ENCODE peak calls at places on chromosomes 6 and 20, in five cellular contexts. U is cardiac muscle cell, J is AG10803, A is uterus, D is neural progenitor cell. Q is an unnamed sample.
A peak's percentile ranks its signal among the peaks of the same experiment; 100 is the strongest.

GRCh38 chr20:24771651-24772061 is 177.4 kb upstream of the CST7 start:
- DNase-seq in U (no peak), D (no peak), A (no peak), J (no peak), Q (no peak)

GRCh38 chr20:59439243-59439642 is 138.8 kb downstream of the EDN3 start:
- DNase-seq in J (no peak), D (no peak), U (no peak), A (no peak), Q (no peak)

GRCh38 chr6:3053231-3053508 is 15.1 kb upstream of the RIPK1 start:
- DNase-seq in J (no peak), A (no peak), U (no peak), D (no peak), Q (no peak)

GRCh38 chr6:35202066-35202546 is 11.7 kb upstream of the SCUBE3 start:
- DNase-seq in J (no peak), A (no peak), D (no peak), U (no peak), Q (no peak)

GRCh38 chr6:34555328-34555727 is 801 bp downstream of the SPDEF start:
- DNase-seq in U (no peak), D (no peak), J (no peak), A (no peak), Q (no peak)

GRCh38 chr20:59214619-59215547 is 51.3 kb downstream of the ZNF831 start:
- DNase-seq in U (no peak), J (no peak), A (no peak), D (no peak), Q (no peak)

GRCh38 chr20:15296422-15296821 is 959.0 kb upstream of the FLRT3 start:
- DNase-seq in U (no peak), J (no peak), A (no peak), D (no peak), Q (no peak)

GRCh38 chr6:137926985-137927384 is 59.9 kb downstream of the TNFAIP3 start:
- DNase-seq in A (no peak), D (no peak), J (no peak), U (no peak), Q (no peak)

GRCh38 chr6:119541132-119541905 is 191.8 kb upstream of the MAN1A1 start:
- DNase-seq in J (peak; percentile 100), U (no peak), D (no peak), A (peak; percentile 24), Q (peak; percentile 100)

DNA sequence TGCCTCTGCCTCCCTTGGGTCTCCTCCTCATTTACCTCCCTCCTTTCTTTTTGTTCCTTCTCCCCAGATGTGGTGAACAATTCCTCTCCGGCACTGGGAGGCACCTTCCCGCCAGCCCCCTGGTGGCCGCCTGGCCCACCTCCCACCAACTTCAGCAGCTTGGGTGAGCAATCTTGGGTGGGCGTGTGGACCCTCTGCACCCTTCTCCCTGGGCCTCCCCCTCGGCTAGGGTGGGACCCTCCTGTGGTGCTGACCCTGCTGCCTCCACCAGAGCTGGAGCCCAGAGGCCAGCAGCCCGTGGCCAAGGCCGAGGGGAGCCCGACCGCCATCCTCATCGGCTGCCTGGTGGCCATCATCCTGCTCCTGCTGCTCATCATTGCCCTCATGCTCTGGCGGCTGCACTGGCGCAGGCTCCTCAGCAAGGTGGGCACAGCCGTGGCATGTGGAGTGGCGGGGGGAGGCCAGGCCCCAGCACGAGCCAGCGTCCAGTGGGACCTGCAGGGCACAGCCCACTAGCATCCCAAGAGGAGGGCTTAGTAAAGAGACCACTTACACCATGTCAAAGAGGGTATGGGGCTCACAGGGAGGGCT is 8.8 kb downstream of the DDR1 start:
- DNase-seq in J (no peak), D (peak; percentile 17), A (no peak), U (no peak), Q (no peak)
- TF ChIP-seq CTCF in J (no peak), D (peak; percentile 48), A (no peak), U (peak; percentile 21), Q (no peak)

DNA sequence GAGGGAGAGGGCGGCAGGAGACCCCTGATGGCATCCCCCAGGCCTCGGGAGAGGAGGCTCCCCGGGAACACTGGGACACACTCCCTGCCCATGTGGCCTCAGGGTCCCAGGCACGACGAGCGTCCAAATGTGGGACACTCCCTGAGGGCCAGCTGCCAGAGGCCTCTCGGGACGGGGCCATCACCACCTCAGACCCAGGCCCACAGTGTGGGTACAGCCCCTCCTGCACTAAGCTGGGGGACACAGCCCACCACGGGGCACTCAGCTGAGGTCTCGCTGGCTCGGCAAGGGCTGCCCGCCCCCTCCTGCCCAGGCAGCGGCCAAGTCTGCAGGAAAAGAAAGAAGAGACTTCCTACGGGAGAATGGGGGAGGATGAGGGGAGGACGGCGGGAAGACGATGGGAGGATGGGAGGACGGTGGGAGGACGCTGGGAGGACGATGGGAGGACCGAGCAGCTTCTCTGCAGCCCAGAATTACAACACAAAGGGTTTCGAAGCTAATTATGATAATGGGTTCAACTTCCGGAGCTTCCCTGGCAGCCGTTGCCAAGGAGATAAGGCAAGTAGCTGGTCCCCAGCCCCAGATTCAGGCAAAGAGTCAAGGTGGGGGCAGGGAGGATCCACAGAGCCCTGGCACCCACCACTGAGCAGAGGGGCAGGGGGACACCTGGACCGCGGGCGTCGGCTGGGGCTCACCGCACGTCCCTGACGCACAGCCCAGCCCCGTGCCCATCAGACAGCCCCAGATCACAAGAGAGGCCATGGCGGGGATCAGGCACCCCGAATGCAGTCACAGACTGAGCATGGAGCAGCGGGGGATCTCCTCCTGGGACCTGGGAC is 17.5 kb downstream of the KCNQ2 start:
- DNase-seq in J (no peak), U (no peak), D (no peak), A (no peak), Q (no peak)
- H3K4me3 ChIP-seq in J (no peak overlapping the region), U (no peak overlapping the region), D (no peak overlapping the region), A (no peak overlapping the region), Q (no peak overlapping the region)

DNA sequence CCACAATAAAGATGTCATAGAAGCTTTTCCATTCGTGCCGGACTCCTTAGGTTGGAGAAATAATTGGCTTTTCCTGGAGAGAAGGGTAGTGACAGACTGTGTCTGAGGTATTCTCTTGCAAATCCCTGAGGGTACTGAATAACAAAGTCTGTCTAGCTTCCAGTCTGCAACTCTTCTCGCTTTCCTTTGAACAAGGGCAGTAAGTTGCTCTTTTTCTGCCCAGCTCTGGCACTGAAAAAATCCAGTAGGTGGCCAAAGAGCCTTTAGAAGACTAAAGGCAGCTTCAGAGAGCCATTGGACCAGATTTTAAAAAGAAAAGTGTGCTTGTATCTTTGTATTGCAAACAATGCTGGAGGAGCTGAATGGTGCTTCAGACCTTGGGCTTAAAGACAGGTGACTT is 20.7 kb upstream of the RREB1 start:
- DNase-seq in J (peak; percentile 40), U (no peak), A (no peak), D (peak; percentile 85), Q (no peak)
- TF ChIP-seq CTCF in J (peak; percentile 49), U (peak; percentile 30), A (peak; percentile 19), D (peak; percentile 18), Q (peak; percentile 41)

GRCh38 chr20:51458751-51459439 is 83.6 kb downstream of the NFATC2 start:
- DNase-seq in A (no peak), U (no peak), J (no peak), D (no peak), Q (no peak)
- H3K4me3 ChIP-seq in A (no peak overlapping the region), U (no peak overlapping the region), J (no peak overlapping the region), D (no peak overlapping the region), Q (no peak overlapping the region)

GRCh38 chr6:145139451-145139850 is 595.9 kb downstream of the EPM2A start:
- DNase-seq in D (peak; percentile 38), U (peak; percentile 38), A (no peak), J (peak; percentile 59), Q (no peak)

GRCh38 chr6:145138469-145139185 is 596.7 kb downstream of the EPM2A start:
- DNase-seq in D (peak; percentile 84), A (no peak), U (peak; percentile 23), J (no peak), Q (no peak)

GRCh38 chr6:145135702-145136101 is 599.6 kb downstream of the EPM2A start:
- DNase-seq in A (no peak), J (no peak), U (no peak), D (no peak), Q (no peak)

GRCh38 chr6:145139895-145140294 is 595.4 kb downstream of the EPM2A start:
- DNase-seq in U (no peak), A (no peak), J (no peak), D (no peak), Q (no peak)

GRCh38 chr6:145137425-145137824 is 597.9 kb downstream of the EPM2A start:
- DNase-seq in D (no peak), A (no peak), U (peak; percentile 24), J (peak; percentile 48), Q (no peak)
- TF ChIP-seq CTCF in D (peak; percentile 26), A (no peak), U (no peak), J (peak; percentile 47), Q (no peak)

Q was measured in AG09309.